ENCODE peak calls at places on chromosomes 4 and X, in eight cellular contexts. I is activated T-cell treated with anti-CD3 and anti-CD28 coated beads, Interleukin-2, amount 50 U/mL, for 72 hours; Q is NK-92 treated with Interleukin-12 subunit alpha and Interleukin-12 subunit beta, amount 100 ng/mL, for 24 hours; H is stimulated activated CD8-positive, alpha-beta memory T cell treated with anti-CD3 and anti-CD28 coated beads, Interleukin-7, amount 100 ng/mL, for 24 hours; G is mesothelial cell of epicardium; N is NCI-H1092; Y is HCT116; B is body of pancreas. F is an unnamed sample.

GRCh38 chrX:19017271-19017670 is 33.4 kb upstream of the PHKA2 start:
- DNase-seq in B (no peak), I (no peak), N (no peak), H (no peak), G (no peak), Y (no peak), Q (no peak), F (no peak)

GRCh38 chrX:20361081-20361889 is 94.6 kb upstream of the RPS6KA3 start:
- DNase-seq in H (no peak), I (no peak), Y (no peak), G (no peak), N (no peak), Q (no peak), B (peak), F (no peak)

GRCh38 chr4:56613101-56613862 is 67.8 kb downstream of the HOPX start:
- DNase-seq in Y (no peak), Q (no peak), N (no peak), B (no peak), H (no peak), G (no peak), I (no peak), F (no peak)

GRCh38 chr4:84237008-84237407 is 262.1 kb downstream of the NKX6-1 start:
- DNase-seq in B (no peak), I (no peak), Q (no peak), G (no peak), Y (no peak), H (no peak), N (no peak), F (no peak)

GRCh38 chr4:165560941-165561340 is 182.1 kb downstream of the CPE start:
- DNase-seq in Q (no peak), B (no peak), Y (no peak), H (no peak), G (no peak), N (no peak), I (no peak), F (no peak)

GRCh38 chr4:33268776-33269175 is 2548.6 kb downstream of the PCDH7 start:
- DNase-seq in B (no peak), Q (no peak), I (no peak), H (no peak), Y (no peak), N (no peak), G (no peak), F (no peak)

GRCh38 chr4:147756417-147756816 is 24.5 kb downstream of the ARHGAP10 start:
- DNase-seq in G (no peak), H (no peak), N (no peak), Q (no peak), I (no peak), Y (no peak), B (no peak), F (no peak)

GRCh38 chr4:128560754-128561495 is 248.6 kb upstream of the JADE1 start:
- DNase-seq in Q (no peak), H (no peak), B (no peak), I (no peak), N (no peak), Y (no peak), G (no peak), F (no peak)

GRCh38 chr4:73673286-73673685 is 53.0 kb upstream of the RASSF6 start:
- DNase-seq in N (no peak), Q (no peak), G (no peak), Y (no peak), H (no peak), B (peak), I (no peak), F (no peak)

GRCh38 chrX:50333308-50333707 is 128.7 kb downstream of the CCNB3 start:
- DNase-seq in B (no peak), N (peak), H (no peak), Y (no peak), G (no peak), Q (no peak), I (no peak), F (no peak)

GRCh38 chr4:15162046-15162445 is 159.8 kb downstream of the CPEB2 start:
- DNase-seq in Y (no peak), G (no peak), N (no peak), I (no peak), B (no peak), H (no peak), Q (no peak), F (no peak)

GRCh38 chr4:97558204-97558804 is 585.0 kb downstream of the STPG2 start:
- DNase-seq in Y (no peak), B (no peak), I (no peak), G (no peak), N (no peak), Q (no peak), H (no peak), F (no peak)

GRCh38 chr4:138090145-138090917 is 151.8 kb downstream of the SLC7A11 start:
- DNase-seq in B (peak), I (peak), Q (no peak), H (no peak), G (peak), N (peak), Y (peak), F (peak)

GRCh38 chrX:80335062-80335830 is 85.0 kb upstream of the TENT5D start:
- DNase-seq in N (no peak), Q (no peak), H (no peak), Y (no peak), G (no peak), I (no peak), B (peak), F (no peak)

GRCh38 chr4:26525136-26525535 is 34.9 kb upstream of the CCKAR start:
- DNase-seq in H (no peak), N (no peak), Q (no peak), G (no peak), I (no peak), B (no peak), Y (no peak), F (no peak)

GRCh38 chr4:108635070-108635655 is 14.8 kb downstream of the RPL34 start:
- DNase-seq in N (no peak), I (no peak), Y (no peak), Q (no peak), H (no peak), B (no peak), G (no peak), F (no peak)

GRCh38 chrX:131802836-131803626 is 220.1 kb upstream of the STK26 start:
- DNase-seq in I (peak), Y (no peak), G (no peak), B (no peak), H (no peak), Q (peak), N (no peak), F (peak)

GRCh38 chrX:46642145-46642544 is 68.6 kb downstream of the CHST7 start:
- DNase-seq in H (no peak), I (no peak), Q (no peak), Y (no peak), G (no peak), N (no peak), B (peak), F (peak)

GRCh38 chr4:151358266-151358665 is 32.9 kb upstream of the SH3D19 start:
- DNase-seq in Y (no peak), N (no peak), I (no peak), H (no peak), B (no peak), G (no peak), Q (no peak), F (no peak)

F was measured in Jurkat, Clone E6-1.